ENCODE peak calls at places on chromosomes 5 and 9, in eight cellular contexts. D is A549, V is occipital lobe, E is SHP77, Z is NCI-H345, N is T follicular helper cell, Y is AML-193, W is endothelial cell. U is an unnamed sample.

GRCh38 chr9:112489039-112489546 is 2.5 kb downstream of the KIAA1958 start:
- DNase-seq in Y (no peak), D (no peak), V (no peak), Z (no peak), N (no peak), E (no peak), W (no peak), U (no peak)

GRCh38 chr9:91837982-91838731 is 111.9 kb downstream of the ROR2 start:
- DNase-seq in Y (no peak), V (no peak), D (peak), N (no peak), W (no peak), Z (peak), E (peak), U (peak)

GRCh38 chr5:176679365-176680225 is 32.3 kb downstream of the TSPAN17 start:
- DNase-seq in Y (no peak), Z (no peak), N (no peak), E (no peak), W (no peak), V (no peak), D (no peak), U (no peak)

GRCh38 chr9:128203842-128204551 is 818 bp downstream of the DNM1 start:
- DNase-seq in D (peak), N (no peak), Y (no peak), W (peak), V (no peak), Z (peak), E (peak), U (no peak)

GRCh38 chr9:132489536-132489935 is 79.5 kb downstream of the CFAP77 start:
- DNase-seq in D (no peak), N (no peak), Z (no peak), V (no peak), W (no peak), Y (no peak), E (no peak), U (no peak)

GRCh38 chr5:106314221-106314824 is 1356.4 kb downstream of the EFNA5 start:
- DNase-seq in E (no peak), N (no peak), Z (no peak), Y (no peak), V (no peak), D (no peak), W (no peak), U (no peak)

GRCh38 chr5:147860641-147861025 is 17.9 kb upstream of the SCGB3A2 start:
- DNase-seq in Y (no peak), N (no peak), E (no peak), Z (no peak), W (no peak), V (no peak), D (no peak), U (no peak)

GRCh38 chr5:79582186-79582585 is 30.1 kb upstream of the TENT2 start:
- DNase-seq in D (no peak), W (no peak), V (no peak), Z (peak), Y (no peak), N (no peak), E (no peak), U (no peak)

GRCh38 chr9:130898552-130898852 is 1.9 kb upstream of the QRFP start:
- DNase-seq in Y (no peak), Z (no peak), V (no peak), D (no peak), E (no peak), N (no peak), W (no peak), U (no peak)

GRCh38 chr5:180990889-180991257 is 2.2 kb downstream of the BTNL3 start:
- DNase-seq in Y (no peak), Z (no peak), V (no peak), W (no peak), D (no peak), N (no peak), E (no peak), U (no peak)

GRCh38 chr9:89436963-89437625 is 60.8 kb downstream of the SEMA4D start:
- DNase-seq in N (peak), V (no peak), W (no peak), E (peak), Z (peak), Y (no peak), D (no peak), U (no peak)

GRCh38 chr9:87550253-87550954 is 52.7 kb downstream of the DAPK1 start:
- DNase-seq in W (no peak), V (no peak), N (no peak), Z (no peak), D (no peak), E (no peak), Y (no peak), U (no peak)

U was measured in cardiac septum.